ENCODE peak calls at places on chromosomes 2 and 18, in nine cellular contexts. C is stomach, T is GM12878, I is sigmoid colon, O is ovary, K is suprapubic skin, F is A549, Z is K562, A is tibial nerve. D is an unnamed sample.

GRCh38 chr2:24820175-24820513 is 26.9 kb downstream of the CENPO start:
- DNase-seq in Z (no peak), A (no peak), T (no peak), C (peak), K (no peak), I (no peak), F (no peak), O (no peak), D (no peak)

GRCh38 chr2:173830169-173830568 is 135.0 kb downstream of the SP3 start:
- DNase-seq in Z (no peak), T (no peak), I (no peak), O (no peak), C (no peak), F (no peak), K (no peak), A (no peak), D (no peak)

GRCh38 chr2:57720728-57721627 is 325.6 kb upstream of the VRK2 start:
- DNase-seq in C (no peak), K (no peak), F (peak), T (peak), O (peak), I (no peak), A (no peak), Z (peak), D (no peak)

GRCh38 chr2:43344911-43345373 is 118.5 kb upstream of the ZFP36L2 start:
- DNase-seq in O (no peak), I (no peak), T (no peak), A (no peak), C (no peak), K (no peak), Z (peak), F (no peak), D (no peak)

GRCh38 chr18:6722680-6723079 is 6.8 kb upstream of the ARHGAP28 start:
- DNase-seq in F (no peak), Z (no peak), O (no peak), T (no peak), A (no peak), K (no peak), I (no peak), C (no peak), D (no peak)

GRCh38 chr2:202007015-202008011 is 26.3 kb upstream of the FZD7 start:
- DNase-seq in Z (no peak), C (no peak), F (no peak), K (no peak), O (no peak), I (no peak), A (no peak), T (no peak), D (no peak)

GRCh38 chr2:63785096-63785495 is 56.6 kb upstream of the UGP2 start:
- DNase-seq in Z (no peak), K (no peak), O (no peak), A (no peak), T (no peak), I (no peak), F (no peak), C (no peak), D (no peak)

GRCh38 chr2:150624001-150624401 is 136.5 kb upstream of the RND3 start:
- DNase-seq in O (no peak), I (no peak), C (no peak), K (no peak), F (no peak), T (peak), A (no peak), Z (no peak), D (no peak)

GRCh38 chr18:79425573-79425895 is 29.8 kb downstream of the NFATC1 start:
- DNase-seq in A (no peak), F (no peak), T (no peak), O (no peak), Z (no peak), C (no peak), I (no peak), K (no peak), D (no peak)

GRCh38 chr2:121034551-121034950 is 250.5 kb downstream of the TFCP2L1 start:
- DNase-seq in F (no peak), A (no peak), K (no peak), T (no peak), I (no peak), O (no peak), Z (no peak), C (no peak), D (peak)

GRCh38 chr2:68726608-68727367 is 7.8 kb upstream of the ARHGAP25 start:
- DNase-seq in O (no peak), F (no peak), A (no peak), C (peak), I (no peak), Z (no peak), K (no peak), T (peak), D (no peak)

GRCh38 chr2:225738735-225739134 is 339.2 kb downstream of the NYAP2 start:
- DNase-seq in O (no peak), I (no peak), K (no peak), A (no peak), Z (no peak), T (no peak), C (no peak), F (no peak), D (no peak)

GRCh38 chr2:145220496-145220895 is 700.6 kb upstream of the ZEB2 start:
- DNase-seq in Z (no peak), K (no peak), C (no peak), T (no peak), O (no peak), A (no peak), F (no peak), I (no peak), D (no peak)

GRCh38 chr18:77131652-77132368 is 773 bp downstream of the MBP start:
- DNase-seq in O (peak), Z (no peak), F (peak), C (peak), T (no peak), I (peak), A (peak), K (peak), D (no peak)

GRCh38 chr18:32289480-32290075 is 99.7 kb downstream of the MEP1B start:
- DNase-seq in F (peak), Z (no peak), A (no peak), T (no peak), K (no peak), C (peak), O (no peak), I (no peak), D (no peak)

GRCh38 chr2:62587616-62588015 is 81.6 kb upstream of the TMEM17 start:
- DNase-seq in C (no peak), I (no peak), F (no peak), A (no peak), K (no peak), Z (no peak), O (no peak), T (no peak), D (no peak)

DNA sequence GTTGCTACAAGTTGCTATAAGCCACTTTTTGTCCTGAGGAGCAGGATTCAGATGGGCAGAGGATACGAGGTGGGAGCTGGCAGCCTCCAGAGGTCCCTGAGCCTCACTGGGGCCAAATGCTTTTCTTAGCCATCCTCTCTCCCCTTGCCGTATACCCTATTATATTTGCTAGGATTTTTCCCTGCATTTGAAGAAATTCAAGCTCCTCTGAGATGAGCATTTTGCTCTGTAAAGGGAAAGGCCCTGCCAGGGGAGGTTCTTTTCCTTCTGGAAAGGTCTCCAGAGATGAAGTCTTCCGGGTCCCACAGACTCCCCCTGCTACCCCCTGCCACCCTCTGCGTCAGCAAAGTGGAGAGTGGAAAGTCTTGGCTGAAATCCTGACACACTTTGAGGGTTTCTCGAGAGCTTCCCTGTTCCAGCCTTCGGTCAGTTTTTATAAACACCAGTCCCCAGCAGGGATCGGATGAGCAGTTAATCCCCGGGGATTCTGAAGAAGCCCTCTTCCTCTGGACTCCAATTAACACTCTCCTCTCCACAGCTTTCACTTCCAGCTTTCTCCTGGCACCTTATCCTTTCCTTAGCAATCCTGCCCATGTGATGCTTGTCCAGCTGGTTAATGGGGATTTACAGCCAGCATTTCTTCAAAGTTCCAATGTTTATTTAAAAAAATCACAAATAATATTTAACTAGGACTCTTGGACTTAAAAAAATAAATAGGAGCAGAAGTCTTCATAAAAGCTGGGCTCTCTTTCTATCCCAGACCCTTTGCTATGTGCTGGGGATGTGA is 13.1 kb downstream of the CYRIA start:
- DNase-seq in Z (no peak), I (peak), T (no peak), C (no peak), O (peak), F (no peak), K (no peak), A (no peak), D (no peak)
- TF ChIP-seq EP300 in Z (no peak), I (no peak), T (no peak), C (no peak), O (no peak), F (no peak), K (no peak), A (no peak), D (no peak)

DNA sequence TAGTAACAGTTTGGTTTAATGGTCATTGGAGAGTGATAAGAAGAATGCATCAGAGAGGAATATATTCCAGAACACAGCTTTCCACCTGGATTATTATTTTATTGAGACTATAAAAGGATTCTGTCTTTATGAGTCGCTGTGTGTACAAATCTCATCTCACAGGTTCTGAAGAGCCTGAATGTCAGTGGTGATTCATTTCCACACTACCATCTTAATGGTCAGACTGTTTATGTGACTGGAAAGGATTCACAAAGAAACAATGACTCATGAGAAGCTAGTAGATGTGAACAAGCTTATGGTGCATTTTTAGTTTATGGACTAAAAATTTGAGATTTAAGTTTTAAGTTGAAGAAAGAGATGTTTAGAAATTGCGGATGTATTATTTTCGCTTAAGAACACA is 685.4 kb upstream of the NRXN1 start:
- DNase-seq in O (no peak), Z (no peak), F (peak), K (no peak), A (no peak), T (no peak), C (no peak), I (no peak), D (no peak)
- TF ChIP-seq EP300 in O (no peak), Z (no peak), F (no peak), K (no peak), A (no peak), T (no peak), C (no peak), I (no peak), D (no peak)

DNA sequence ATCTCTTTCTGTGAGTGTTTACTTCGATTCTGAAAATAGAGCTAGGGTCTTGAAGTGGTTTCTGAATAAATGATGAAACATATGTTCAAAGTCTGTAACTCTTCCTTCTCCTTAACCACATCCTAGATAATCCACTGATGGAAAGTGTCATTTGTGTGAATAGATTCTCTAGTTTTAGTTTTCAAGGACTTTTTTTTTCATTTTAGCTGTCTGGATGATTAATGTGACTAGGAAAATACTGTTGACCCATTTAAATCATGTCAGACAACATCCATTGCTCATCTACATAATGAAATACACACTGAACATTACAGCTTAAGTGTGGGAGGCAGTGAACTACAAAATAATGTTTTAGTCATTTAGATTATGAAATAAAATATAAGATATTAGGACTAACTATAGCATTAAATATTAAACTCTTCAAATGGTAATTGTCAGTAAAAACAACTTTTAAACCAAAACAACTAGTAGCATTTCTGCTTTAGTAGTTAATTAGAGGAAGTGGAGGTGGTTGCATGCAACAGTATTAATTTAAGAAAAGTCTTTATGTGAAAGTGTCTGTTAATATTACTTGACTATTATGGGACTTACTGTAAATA is 39.1 kb upstream of the DLX1 start:
- DNase-seq in Z (no peak), C (no peak), O (no peak), A (no peak), I (no peak), T (no peak), F (no peak), K (no peak), D (no peak)
- TF ChIP-seq EP300 in Z (peak), C (no peak), O (no peak), A (no peak), I (no peak), T (no peak), F (no peak), K (no peak), D (no peak)

GRCh38 chr18:51195086-51195601 is 2.3 kb downstream of the MEX3C start:
- DNase-seq in Z (no peak), I (no peak), A (no peak), T (no peak), F (no peak), K (no peak), C (no peak), O (no peak), D (no peak)

GRCh38 chr18:51194604-51195003 is 2.9 kb downstream of the MEX3C start:
- DNase-seq in F (no peak), I (no peak), K (no peak), O (no peak), Z (no peak), T (no peak), A (no peak), C (no peak), D (no peak)

GRCh38 chr18:51196116-51196810 is 1.2 kb downstream of the MEX3C start:
- DNase-seq in C (peak), Z (peak), I (peak), T (no peak), K (peak), F (no peak), O (peak), A (peak), D (no peak)

GRCh38 chr18:51196811-51197660 is 445 bp downstream of the MEX3C start:
- DNase-seq in C (peak), I (peak), A (no peak), Z (peak), K (peak), O (peak), F (peak), T (no peak), D (no peak)

DNA sequence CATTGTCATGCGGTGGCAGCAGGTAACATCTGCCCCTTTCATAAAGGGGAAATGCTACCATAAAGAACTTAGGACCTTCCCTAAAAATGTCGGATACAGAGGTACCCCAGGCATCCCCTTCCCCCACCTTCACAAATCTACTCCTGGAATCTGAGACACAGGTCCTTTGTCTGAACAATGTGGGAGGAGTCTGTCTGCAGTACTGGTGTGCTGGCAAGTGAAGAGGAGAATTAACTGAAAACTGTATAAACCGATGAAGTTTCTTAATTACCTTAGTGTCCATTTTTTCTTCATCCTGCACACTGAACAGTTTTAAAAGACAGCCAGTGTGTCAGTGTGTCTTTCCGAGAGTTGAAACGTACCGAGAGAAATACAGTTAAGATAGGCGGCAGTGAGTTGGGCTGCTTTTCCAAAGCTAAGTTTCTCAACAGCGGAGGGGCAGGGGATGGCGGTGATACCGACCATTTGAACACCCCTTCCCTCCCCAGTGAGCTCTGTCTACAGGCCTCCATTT is 1.8 kb downstream of the MEX3C start:
- DNase-seq in T (no peak), Z (peak), I (no peak), C (no peak), K (no peak), A (no peak), F (peak), O (no peak), D (no peak)
- TF ChIP-seq EP300 in T (peak), Z (no peak), I (no peak), C (no peak), K (no peak), A (peak), F (no peak), O (no peak), D (no peak)

GRCh38 chr18:9366126-9366714 is 31.6 kb downstream of the TWSG1 start:
- DNase-seq in T (no peak), C (peak), F (peak), K (no peak), O (no peak), A (no peak), Z (no peak), I (no peak), D (no peak)
- TF ChIP-seq EP300 in T (no peak), C (no peak), F (no peak), K (no peak), O (no peak), A (peak), Z (no peak), I (no peak), D (no peak)

GRCh38 chr18:67243799-67244587 is 272.5 kb downstream of the DSEL start:
- DNase-seq in K (no peak), I (no peak), C (no peak), A (no peak), Z (no peak), O (no peak), T (no peak), F (no peak), D (no peak)
- TF ChIP-seq EP300 in K (no peak), I (no peak), C (no peak), A (no peak), Z (no peak), O (no peak), T (no peak), F (no peak), D (no peak)

GRCh38 chr2:149050188-149050587 is 11.7 kb downstream of the LYPD6B start:
- DNase-seq in T (peak), A (no peak), K (no peak), I (no peak), C (no peak), O (no peak), Z (no peak), F (no peak), D (peak)
- TF ChIP-seq EP300 in T (no peak), A (no peak), K (no peak), I (no peak), C (no peak), O (no peak), Z (no peak), F (no peak), D (no peak)

DNA sequence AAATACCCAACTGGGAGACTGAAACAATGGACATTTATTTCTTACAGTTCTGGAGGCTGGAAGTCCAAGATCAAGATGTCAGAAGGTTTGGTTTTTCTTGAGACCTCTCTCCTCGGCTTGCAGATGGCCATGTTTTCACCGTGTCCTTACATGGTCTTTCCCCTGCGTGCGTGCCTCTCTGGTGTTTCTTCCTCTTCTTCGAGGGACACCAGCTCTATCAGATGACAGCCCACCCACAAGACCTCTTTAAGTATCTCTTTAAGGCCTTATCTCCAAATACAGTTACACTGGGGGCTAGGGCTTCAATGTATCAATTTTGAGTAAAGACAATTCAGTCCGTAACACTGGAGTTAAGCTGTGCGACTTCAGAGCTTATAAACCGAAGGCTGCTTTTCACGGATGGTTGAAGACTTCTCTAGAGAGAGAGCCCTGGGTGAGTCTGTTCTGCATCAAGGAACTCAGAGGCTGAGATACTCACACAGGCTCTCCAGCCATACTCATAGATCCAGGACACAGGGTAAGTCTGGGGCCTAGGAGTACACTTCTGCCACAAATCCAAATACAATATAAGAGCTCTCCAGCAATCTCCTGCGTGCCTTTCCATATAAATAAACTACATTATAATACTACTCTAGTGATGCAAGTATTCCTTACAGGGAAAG is 339.9 kb upstream of the PKDCC start:
- DNase-seq in F (no peak), T (no peak), K (no peak), I (no peak), Z (no peak), O (no peak), C (no peak), A (no peak), D (no peak)
- TF ChIP-seq EP300 in F (no peak), T (no peak), K (no peak), I (no peak), Z (no peak), O (no peak), C (no peak), A (no peak), D (no peak)

DNA sequence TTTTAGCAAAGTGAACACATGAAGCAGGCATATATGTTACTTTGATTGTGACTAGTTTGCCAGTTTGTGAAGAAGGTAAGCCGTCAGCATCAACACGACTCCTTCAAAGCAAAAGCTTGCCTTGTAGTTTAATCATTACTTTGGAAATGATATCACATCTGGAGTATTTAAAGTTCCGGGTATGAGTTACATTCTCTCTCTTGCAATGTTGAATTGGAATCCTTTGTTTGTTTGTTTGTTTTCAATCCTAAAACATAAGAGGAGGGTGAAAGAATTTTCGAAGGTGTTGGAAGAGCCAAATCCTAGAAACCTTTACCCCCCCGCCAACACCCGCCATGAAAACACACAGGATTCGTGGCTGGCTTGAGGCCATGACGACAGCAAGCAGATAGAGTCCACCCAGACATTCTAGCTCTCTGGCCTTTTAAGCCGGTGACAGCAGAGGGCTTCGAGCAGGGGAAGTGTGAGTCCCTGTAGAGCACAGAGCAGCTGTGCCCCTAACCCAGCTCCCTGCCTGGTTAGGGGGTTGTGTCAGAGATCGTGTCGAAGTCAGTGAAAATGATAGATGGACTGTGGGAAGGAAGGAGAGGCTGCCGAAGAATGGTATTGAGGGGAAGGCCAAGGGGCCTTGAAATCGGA is 103.8 kb upstream of the SMIM21 start:
- DNase-seq in I (no peak), Z (no peak), T (no peak), C (no peak), K (no peak), O (no peak), F (no peak), A (no peak), D (peak)
- TF ChIP-seq EP300 in I (no peak), Z (no peak), T (no peak), C (no peak), K (no peak), O (no peak), F (no peak), A (no peak), D (no peak)